ENCODE peak calls at places on chromosomes 5 and 9, in five cellular contexts. U is neuronal stem cell, R is H1, S is H9, C is trophoblast cell. X is an unnamed sample.

GRCh38 chr5:31407921-31408714 is 123.8 kb downstream of the DROSHA start:
- DNase-seq in U (no peak), R (no peak), S (no peak), C (no peak), X (peak)

GRCh38 chr5:138264183-138264582 is 10.2 kb downstream of the GFRA3 start:
- DNase-seq in U (no peak), R (no peak), S (peak), C (no peak), X (no peak)

GRCh38 chr9:115042781-115043509 is 75.0 kb downstream of the TNC start:
- DNase-seq in U (no peak), R (no peak), S (no peak), C (no peak), X (no peak)

GRCh38 chr9:114668146-114668545 is 10.5 kb upstream of the TEX53 start:
- DNase-seq in U (no peak), R (no peak), S (no peak), C (no peak), X (no peak)

GRCh38 chr5:175729829-175730277 is 72.0 kb downstream of the HRH2 start:
- DNase-seq in U (peak), R (peak), S (peak), C (peak), X (peak)

GRCh38 chr5:145636396-145636795 is 198.7 kb downstream of the PRELID2 start:
- DNase-seq in U (no peak), R (no peak), S (no peak), C (peak), X (no peak)

GRCh38 chr9:85516976-85517637 is 224.6 kb downstream of the AGTPBP1 start:
- DNase-seq in U (no peak), R (no peak), S (no peak), C (peak), X (no peak)

GRCh38 chr9:35114921-35115341 is 731 bp downstream of the ATOSB start:
- DNase-seq in U (peak), R (peak), S (peak), C (peak), X (peak)

GRCh38 chr9:94287877-94288513 is 28.9 kb downstream of the ZNF169 start:
- DNase-seq in U (no peak), R (no peak), S (no peak), C (no peak), X (no peak)

GRCh38 chr5:4042311-4042710 is 446.7 kb downstream of the IRX1 start:
- DNase-seq in U (no peak), R (no peak), S (no peak), C (no peak), X (no peak)

GRCh38 chr5:16160706-16161105 is 18.9 kb downstream of the MARCHF11 start:
- DNase-seq in U (peak), R (no peak), S (peak), C (peak), X (peak)

GRCh38 chr5:148469446-148470062 is 85.8 kb downstream of the FBXO38 start:
- DNase-seq in U (no peak), R (no peak), S (no peak), C (no peak), X (peak)

GRCh38 chr5:115551415-115551814 is 6.8 kb upstream of the FEM1C start:
- DNase-seq in U (no peak), R (no peak), S (no peak), C (no peak), X (no peak)

GRCh38 chr9:121550569-121551512 is 51.2 kb upstream of the GGTA1 start:
- DNase-seq in U (peak), R (peak), S (peak), C (peak), X (peak)
- H4K91ac ChIP-seq in U (no peak), R (no peak), S (no peak), C (peak), X (no peak)

GRCh38 chr9:6006968-6007769 is 8.3 kb downstream of the RANBP6 start:
- DNase-seq in U (peak), R (peak), S (peak), C (peak), X (peak)

GRCh38 chr9:6008169-6008979 is 7.0 kb downstream of the RANBP6 start:
- DNase-seq in U (peak), R (peak), S (peak), C (peak), X (peak)

GRCh38 chr9:6007770-6008168 is 7.7 kb downstream of the RANBP6 start:
- DNase-seq in U (peak), R (peak), S (peak), C (peak), X (peak)
- H3K18ac ChIP-seq in U (peak), R (no peak), S (no peak), C (peak), X (peak)

GRCh38 chr5:119897537-119898370 is 268.4 kb downstream of the FAM170A start:
- DNase-seq in U (no peak), R (no peak), S (no peak), C (no peak), X (no peak)
- H2BK12ac ChIP-seq in U (no peak), R (no peak), S (no peak), C (no peak), X (no peak)

GRCh38 chr9:124254261-124254682 is 3.5 kb upstream of the NEK6 start:
- DNase-seq in U (no peak), R (no peak), S (no peak), C (no peak), X (no peak)
- H4K91ac ChIP-seq in U (no peak), R (no peak), S (no peak), C (no peak), X (peak)

GRCh38 chr5:98341038-98341710 is 432.3 kb upstream of the RGMB start:
- DNase-seq in U (no peak), R (no peak), S (no peak), C (no peak), X (peak)
- H3K18ac ChIP-seq in U (no peak), R (no peak), S (no peak), C (no peak), X (no peak)

DNA sequence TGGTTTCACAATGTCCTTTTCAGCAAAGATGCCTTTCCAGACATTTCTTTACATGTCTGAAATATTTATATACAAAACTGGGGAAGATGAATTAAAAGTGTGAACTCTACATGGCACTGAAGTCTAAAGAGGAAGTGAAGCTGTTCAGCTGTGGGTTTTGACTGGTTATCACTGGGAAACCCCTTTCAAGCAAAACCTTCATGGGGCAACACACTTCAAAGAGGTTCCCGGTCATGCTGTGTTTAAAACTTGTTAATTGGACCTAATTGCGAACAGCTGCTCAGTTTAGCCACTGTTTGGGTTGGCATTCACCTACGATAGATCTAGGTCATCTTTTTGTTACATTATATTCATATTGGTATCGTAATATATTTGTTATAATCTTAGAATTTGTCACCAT is 20.0 kb upstream of the GDNF start:
- DNase-seq in U (no peak), R (no peak), S (no peak), C (no peak), X (no peak)
- H2BK12ac ChIP-seq in U (no peak), R (no peak), S (no peak), C (no peak), X (no peak)

GRCh38 chr9:98905015-98905414 is 38.7 kb upstream of the COL15A1 start:
- DNase-seq in U (no peak), R (peak), S (no peak), C (no peak), X (no peak)
- H4K91ac ChIP-seq in U (no peak), R (no peak), S (no peak), C (no peak), X (peak)

DNA sequence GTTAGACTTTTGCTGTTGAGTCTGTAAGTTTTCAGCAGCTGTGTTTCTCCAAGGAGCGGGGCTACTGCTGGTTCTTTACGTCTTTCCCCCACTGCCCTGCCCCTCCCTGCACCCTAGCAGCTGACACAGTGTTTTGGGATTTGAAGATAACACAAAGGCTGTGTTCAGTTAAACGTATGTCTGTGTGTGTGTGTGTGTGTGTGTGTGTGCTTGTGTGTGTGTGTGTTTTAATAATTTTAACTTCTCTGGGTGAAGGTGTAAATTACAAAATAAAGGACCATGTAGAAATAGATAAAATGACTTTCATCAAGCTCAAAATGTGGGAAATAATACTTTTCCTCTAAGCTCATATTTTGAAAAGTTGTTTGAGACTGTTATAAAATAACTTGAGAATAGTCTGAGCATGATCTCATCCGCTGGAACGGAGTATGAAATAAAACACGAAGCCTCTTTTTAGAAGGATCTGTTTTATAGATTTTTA is 10.9 kb downstream of the ABL1 start:
- DNase-seq in U (no peak), R (no peak), S (no peak), C (no peak), X (peak)
- H3K18ac ChIP-seq in U (no peak), R (no peak), S (no peak), C (no peak), X (no peak)